ENCODE peak calls at places on chromosomes 2 and 18, in five cellular contexts. U is COR-L47, R is MCF 10A, E is cardiac fibroblast, A is progenitor cell of endocrine pancreas. Q is an unnamed sample.

GRCh38 chr2:86280191-86280667 is 57.2 kb downstream of the REEP1 start:
- DNase-seq in U (no peak), E (no peak), A (no peak), R (no peak), Q (no peak)

GRCh38 chr18:37574113-37574512 is 8.5 kb upstream of the CELF4 start:
- DNase-seq in A (no peak), U (no peak), E (peak; percentile 13), R (peak; percentile 63), Q (no peak)

GRCh38 chr2:73494031-73494430 is 108.4 kb downstream of the ALMS1 start:
- DNase-seq in R (peak; percentile 10), A (no peak), U (no peak), E (no peak), Q (peak; percentile 82)

GRCh38 chr2:28401948-28402550 is 9.4 kb downstream of the FOSL2 start:
- DNase-seq in A (no peak), U (no peak), R (no peak), E (no peak), Q (no peak)

GRCh38 chr2:23655862-23656596 is 270.9 kb downstream of the ATAD2B start:
- DNase-seq in E (peak; percentile 17), U (no peak), R (no peak), A (no peak), Q (no peak)

GRCh38 chr2:219769044-219770030 is 141.9 kb downstream of the SLC4A3 start:
- DNase-seq in E (peak; percentile 4), U (no peak), R (no peak), A (no peak), Q (no peak)

GRCh38 chr2:12652723-12653122 is 64.0 kb upstream of the TRIB2 start:
- DNase-seq in R (no peak), E (no peak), A (no peak), U (no peak), Q (no peak)

GRCh38 chr2:109226612-109227011 is 97.6 kb downstream of the SH3RF3 start:
- DNase-seq in A (no peak), U (no peak), R (no peak), E (no peak), Q (no peak)

GRCh38 chr2:20682166-20682565 is 15.2 kb downstream of the GDF7 start:
- DNase-seq in E (no peak), U (no peak), R (no peak), A (no peak), Q (no peak)

GRCh38 chr2:154189963-154190362 is 318.2 kb downstream of the GALNT13 start:
- DNase-seq in R (no peak), A (no peak), E (no peak), U (no peak), Q (no peak)

GRCh38 chr18:50398099-50398498 is 23.3 kb downstream of the SKA1 start:
- DNase-seq in R (no peak), A (no peak), E (no peak), U (no peak), Q (no peak)

GRCh38 chr2:48114256-48114655 is 208.0 kb upstream of the FBXO11 start:
- DNase-seq in U (no peak), A (no peak), R (peak; percentile 81), E (peak; percentile 81), Q (peak; percentile 83)

GRCh38 chr2:204900487-204900886 is 355.2 kb downstream of the PARD3B start:
- DNase-seq in E (no peak), U (no peak), R (no peak), A (no peak), Q (no peak)

GRCh38 chr2:130764035-130764820 is 8.9 kb downstream of the AMER3 start:
- DNase-seq in E (no peak), R (no peak), U (no peak), A (no peak), Q (no peak)

GRCh38 chr2:120460511-120460910 is 114.6 kb downstream of the INHBB start:
- DNase-seq in U (no peak), R (no peak), E (no peak), A (no peak), Q (no peak)

GRCh38 chr18:34077599-34077998 is 147.1 kb downstream of the NOL4 start:
- DNase-seq in U (no peak), E (no peak), R (no peak), A (no peak), Q (no peak)

GRCh38 chr2:118992740-118993391 is 50.9 kb downstream of the MARCO start:
- DNase-seq in R (peak; percentile 79), E (no peak), A (no peak), U (no peak), Q (no peak)

GRCh38 chr2:46852124-46852523 is 63.5 kb downstream of the MCFD2 start:
- DNase-seq in R (no peak), U (no peak), A (no peak), E (no peak), Q (no peak)

GRCh38 chr2:12884713-12885282 is 168.1 kb downstream of the TRIB2 start:
- DNase-seq in E (peak; percentile 86), A (no peak), R (peak; percentile 77), U (no peak), Q (peak; percentile 18)

GRCh38 chr2:205748660-205749059 is 66.4 kb downstream of the NRP2 start:
- DNase-seq in E (no peak), U (no peak), R (peak; percentile 90), A (no peak), Q (no peak)

GRCh38 chr2:71604709-71605085 is 151.3 kb downstream of the DYSF start:
- DNase-seq in R (no peak), A (no peak), U (no peak), E (no peak), Q (no peak)

GRCh38 chr2:132651115-132652099 is 18.6 kb downstream of the LYPD1 start:
- DNase-seq in E (no peak), R (peak; percentile 44), A (peak; percentile 23), U (no peak), Q (peak; percentile 12)

GRCh38 chr2:120520929-120521912 is 175.3 kb downstream of the INHBB start:
- DNase-seq in R (peak; percentile 68), E (peak; percentile 47), A (peak; percentile 30), U (peak; percentile 14), Q (peak; percentile 47)

GRCh38 chr2:38214209-38214717 is 138.3 kb upstream of the CYP1B1 start:
- DNase-seq in U (no peak), R (no peak), E (no peak), A (no peak), Q (no peak)

GRCh38 chr2:144541411-144541810 is 21.5 kb upstream of the ZEB2 start:
- DNase-seq in E (no peak), A (no peak), R (no peak), U (no peak), Q (no peak)

GRCh38 chr2:117470311-117471095 is 344.0 kb upstream of the DDX18 start:
- DNase-seq in U (peak; percentile 53), A (peak; percentile 21), R (peak; percentile 61), E (no peak), Q (peak; percentile 6)

GRCh38 chr18:53380063-53380639 is 844.3 kb downstream of the MBD2 start:
- DNase-seq in R (peak; percentile 50), E (peak; percentile 28), A (no peak), U (peak; percentile 76), Q (peak; percentile 19)

GRCh38 chr2:38484957-38485356 is 107.9 kb upstream of the ATL2 start:
- DNase-seq in U (no peak), E (no peak), A (no peak), R (no peak), Q (no peak)

GRCh38 chr2:11807156-11808015 is 61.0 kb downstream of the LPIN1 start:
- DNase-seq in R (no peak), E (no peak), A (no peak), U (no peak), Q (no peak)

GRCh38 chr2:19806591-19806990 is 95.2 kb downstream of the TTC32 start:
- DNase-seq in A (no peak), R (no peak), E (no peak), U (no peak), Q (no peak)

GRCh38 chr18:57434536-57435494 is at the start of gene ONECUT2:
- DNase-seq in R (peak; percentile 84), A (peak; percentile 98), U (peak; percentile 99), E (peak; percentile 91), Q (peak; percentile 80)

GRCh38 chr2:70697603-70698383 is 70.2 kb downstream of the ADD2 start:
- DNase-seq in E (no peak), R (no peak), A (no peak), U (no peak), Q (no peak)

GRCh38 chr2:10036095-10036879 is 7.1 kb upstream of the KLF11 start:
- DNase-seq in A (no peak), U (no peak), R (peak; percentile 91), E (peak; percentile 83), Q (no peak)

Q was measured in HCT116.